ENCODE peak calls at places on chromosomes 12 and 14, in seven cellular contexts. U is stimulated activated CD8-positive, alpha-beta memory T cell treated with anti-CD3 and anti-CD28 coated beads, Interleukin-2, amount 100 ng/mL, for 48 hours; F is NCI-H748 treated with DMSO at 0.1 percent for 48 hours; G is activated T-helper 9 cell treated with anti-CD3 and anti-CD28 coated beads, Interleukin-2, amount 50 U/mL, for 16 hours; H is retinal pigment epithelial cell; A is Karpas-422; W is caudate nucleus. K is an unnamed sample.

GRCh38 chr12:50764861-50765324 is 992 bp downstream of the ATF1 start:
- DNase-seq in A (peak), W (peak), H (no peak), G (no peak), F (peak), U (peak), K (no peak)

GRCh38 chr12:60684988-60685655 is 1089.3 kb downstream of the SLC16A7 start:
- DNase-seq in W (no peak), U (no peak), F (no peak), G (no peak), A (peak), H (no peak), K (peak)

GRCh38 chr12:79381246-79382208 is 309.2 kb downstream of the PAWR start:
- DNase-seq in U (no peak), A (no peak), G (no peak), W (no peak), H (no peak), F (peak), K (no peak)

GRCh38 chr14:20681348-20682126 is 2.8 kb upstream of the RNASE4 start:
- DNase-seq in U (peak), F (peak), W (peak), G (peak), A (peak), H (peak), K (peak)

GRCh38 chr14:104689620-104690265 is 325 bp downstream of the INF2 start:
- DNase-seq in G (no peak), F (no peak), H (no peak), W (no peak), A (no peak), U (no peak), K (no peak)

GRCh38 chr14:81219821-81220487 is 805 bp downstream of the GTF2A1 start:
- DNase-seq in A (peak), G (peak), U (peak), F (no peak), H (no peak), W (no peak), K (peak)

GRCh38 chr14:20836668-20837338 is 34.2 kb upstream of the RNASE1 start:
- DNase-seq in U (no peak), F (no peak), H (no peak), G (no peak), A (no peak), W (no peak), K (no peak)

GRCh38 chr14:73457050-73457934 is 1.1 kb downstream of the NUMB start:
- DNase-seq in G (peak), A (peak), H (no peak), U (peak), W (no peak), F (peak), K (peak)

GRCh38 chr12:45644521-45644920 is 85.0 kb upstream of the ARID2 start:
- DNase-seq in F (no peak), A (no peak), H (no peak), U (no peak), W (no peak), G (no peak), K (no peak)

GRCh38 chr12:117100251-117100650 is 1.0 kb upstream of the TESC start:
- DNase-seq in G (no peak), W (no peak), H (no peak), U (no peak), A (no peak), F (no peak), K (no peak)

GRCh38 chr14:72617391-72618011 is 276.4 kb downstream of the DPF3 start:
- DNase-seq in U (no peak), H (peak), F (no peak), G (no peak), A (no peak), W (peak), K (no peak)

GRCh38 chr14:92451755-92452154 is 61.8 kb upstream of the RIN3 start:
- DNase-seq in F (no peak), U (no peak), H (no peak), G (no peak), W (no peak), A (no peak), K (no peak)

GRCh38 chr12:109920266-109920780 is 20.2 kb downstream of the TCHP start:
- DNase-seq in F (no peak), G (no peak), W (no peak), U (no peak), H (no peak), A (peak), K (no peak)

GRCh38 chr14:37251778-37252177 is 54.0 kb downstream of the MIPOL1 start:
- DNase-seq in W (no peak), F (no peak), G (no peak), U (no peak), A (peak), H (no peak), K (no peak)

GRCh38 chr14:106845286-106846087 is 1319.1 kb downstream of the TMEM121 start:
- DNase-seq in W (no peak), H (no peak), A (peak), G (no peak), F (peak), U (no peak), K (no peak)

GRCh38 chr12:122081108-122081696 is 2.6 kb downstream of the MLXIP start:
- DNase-seq in F (no peak), G (no peak), A (no peak), H (no peak), W (no peak), U (no peak), K (no peak)

GRCh38 chr12:18753481-18754117 is 15.7 kb downstream of the CAPZA3 start:
- DNase-seq in W (no peak), H (no peak), F (no peak), U (no peak), A (no peak), G (no peak), K (peak)

GRCh38 chr12:53046655-53047220 is 3.1 kb upstream of the TNS2 start:
- DNase-seq in U (peak), H (no peak), F (peak), A (no peak), G (no peak), W (peak), K (peak)

GRCh38 chr12:132260721-132261120 is 68.7 kb downstream of the GALNT9 start:
- DNase-seq in F (no peak), U (no peak), W (no peak), G (no peak), A (no peak), H (no peak), K (no peak)

GRCh38 chr12:26939192-26939832 is 1.0 kb downstream of the FGFR1OP2 start:
- DNase-seq in W (no peak), G (no peak), A (peak), U (no peak), F (peak), H (no peak), K (no peak)

GRCh38 chr12:659090-659683 is 4.1 kb downstream of the NINJ2 start:
- DNase-seq in W (no peak), A (peak), U (no peak), G (no peak), F (no peak), H (no peak), K (no peak)

GRCh38 chr12:106984588-106985137 is 2.3 kb downstream of the MTERF2 start:
- DNase-seq in A (no peak), F (no peak), U (no peak), G (no peak), H (no peak), W (no peak), K (no peak)

GRCh38 chr14:65948302-65948701 is 535.8 kb downstream of the FUT8 start:
- DNase-seq in W (no peak), G (no peak), H (no peak), F (no peak), U (no peak), A (no peak), K (no peak)

GRCh38 chr12:12745576-12746211 is 28.5 kb downstream of the CDKN1B start:
- DNase-seq in U (no peak), A (no peak), G (no peak), F (no peak), H (peak), W (no peak), K (no peak)

GRCh38 chr14:64879635-64880381 is at the start of gene SPTB:
- DNase-seq in G (peak), U (peak), A (peak), F (peak), H (no peak), W (peak), K (peak)

GRCh38 chr12:109482491-109482890 is 5.1 kb downstream of the UBE3B start:
- DNase-seq in W (no peak), A (no peak), G (no peak), F (no peak), U (no peak), H (no peak), K (no peak)

GRCh38 chr14:24911324-24912095 is 138.4 kb downstream of the STXBP6 start:
- DNase-seq in G (no peak), U (no peak), A (no peak), W (no peak), H (peak), F (no peak), K (no peak)

GRCh38 chr12:52020539-52021336 is 14.0 kb downstream of the TAMALIN start:
- DNase-seq in F (no peak), G (peak), A (peak), U (peak), W (no peak), H (no peak), K (peak)

GRCh38 chr14:92254786-92255185 is 68.2 kb upstream of the SLC24A4 start:
- DNase-seq in U (no peak), G (no peak), F (no peak), W (peak), H (no peak), A (no peak), K (peak)

GRCh38 chr14:85273099-85273677 is 256.8 kb upstream of the FLRT2 start:
- DNase-seq in A (no peak), F (no peak), H (no peak), U (no peak), W (no peak), G (no peak), K (no peak)

GRCh38 chr14:21734457-21735074 is 60.9 kb upstream of the OR4E1 start:
- DNase-seq in U (no peak), A (peak), H (no peak), G (no peak), F (peak), W (no peak), K (peak)

GRCh38 chr12:85923767-85924331 is 49.8 kb downstream of the NTS start:
- DNase-seq in G (no peak), A (peak), H (peak), F (peak), U (no peak), W (no peak), K (no peak)